ENCODE peak calls at places on chromosome 6, in ten cellular contexts. One of them, this sample, is unnamed.

GRCh38 chr6:37221585-37222124 is 35.9 kb upstream of the TBC1D22B start:
- DNase-seq in K562: no peak
- DNase-seq in HepG2: no peak
- DNase-seq in GM23338: no peak
- DNase-seq in breast epithelium: no peak
- DNase-seq in transverse colon: no peak
- DNase-seq in HCT116: no peak
- DNase-seq in spleen: no peak
- DNase-seq in H1: no peak
- DNase-seq in stomach: no peak
- DNase-seq in this sample: no peak

GRCh38 chr6:165799736-165800135 is 136.7 kb upstream of the PDE10A start:
- DNase-seq in transverse colon: no peak
- DNase-seq in breast epithelium: no peak
- DNase-seq in stomach: no peak
- DNase-seq in GM23338: no peak
- DNase-seq in HepG2: no peak
- DNase-seq in H1: no peak
- DNase-seq in HCT116: no peak
- DNase-seq in K562: no peak
- DNase-seq in spleen: no peak
- DNase-seq in this sample: no peak

GRCh38 chr6:158377866-158378265 is 65.6 kb downstream of the TULP4 start:
- DNase-seq in HCT116: no peak
- DNase-seq in HepG2: no peak
- DNase-seq in breast epithelium: peak
- DNase-seq in K562: no peak
- DNase-seq in spleen: no peak
- DNase-seq in GM23338: no peak
- DNase-seq in stomach: no peak
- DNase-seq in transverse colon: no peak
- DNase-seq in H1: no peak
- DNase-seq in this sample: no peak

GRCh38 chr6:114227944-114228343 is 114.9 kb downstream of the HS3ST5 start:
- DNase-seq in K562: no peak
- DNase-seq in H1: no peak
- DNase-seq in GM23338: no peak
- DNase-seq in HCT116: no peak
- DNase-seq in breast epithelium: no peak
- DNase-seq in transverse colon: no peak
- DNase-seq in stomach: no peak
- DNase-seq in spleen: no peak
- DNase-seq in HepG2: no peak
- DNase-seq in this sample: no peak

GRCh38 chr6:157222201-157222981 is 100.9 kb downstream of the TMEM242 start:
- DNase-seq in breast epithelium: no peak
- DNase-seq in GM23338: no peak
- DNase-seq in K562: no peak
- DNase-seq in stomach: no peak
- DNase-seq in transverse colon: no peak
- DNase-seq in HepG2: no peak
- DNase-seq in H1: no peak
- DNase-seq in spleen: peak
- DNase-seq in HCT116: no peak
- DNase-seq in this sample: no peak

GRCh38 chr6:170271771-170272314 is 19.0 kb downstream of the DLL1 start:
- DNase-seq in GM23338: no peak
- DNase-seq in spleen: peak
- DNase-seq in stomach: no peak
- DNase-seq in transverse colon: peak
- DNase-seq in HepG2: no peak
- DNase-seq in K562: no peak
- DNase-seq in breast epithelium: no peak
- DNase-seq in H1: no peak
- DNase-seq in HCT116: no peak
- DNase-seq in this sample: peak

GRCh38 chr6:159691133-159691962 is 1.7 kb downstream of the SOD2 start:
- DNase-seq in breast epithelium: no peak
- DNase-seq in H1: no peak
- DNase-seq in GM23338: peak
- DNase-seq in transverse colon: no peak
- DNase-seq in HCT116: peak
- DNase-seq in stomach: no peak
- DNase-seq in spleen: no peak
- DNase-seq in K562: peak
- DNase-seq in HepG2: peak
- DNase-seq in this sample: no peak

GRCh38 chr6:52207066-52207465 is 20.9 kb downstream of the IL17A start:
- DNase-seq in spleen: no peak
- DNase-seq in K562: no peak
- DNase-seq in breast epithelium: no peak
- DNase-seq in GM23338: peak
- DNase-seq in H1: no peak
- DNase-seq in HCT116: no peak
- DNase-seq in stomach: no peak
- DNase-seq in HepG2: no peak
- DNase-seq in transverse colon: no peak
- DNase-seq in this sample: no peak

GRCh38 chr6:10418862-10419748 is 4.2 kb upstream of the TFAP2A start:
- DNase-seq in transverse colon: no peak
- DNase-seq in breast epithelium: peak
- DNase-seq in GM23338: peak
- DNase-seq in K562: peak
- DNase-seq in HepG2: no peak
- DNase-seq in HCT116: no peak
- DNase-seq in H1: no peak
- DNase-seq in spleen: no peak
- DNase-seq in stomach: no peak
- DNase-seq in this sample: no peak

GRCh38 chr6:169252805-169253189 is 849 bp downstream of the THBS2 start:
- DNase-seq in K562: no peak
- DNase-seq in spleen: no peak
- DNase-seq in HCT116: no peak
- DNase-seq in HepG2: no peak
- DNase-seq in breast epithelium: no peak
- DNase-seq in H1: no peak
- DNase-seq in transverse colon: no peak
- DNase-seq in GM23338: peak
- DNase-seq in stomach: no peak
- DNase-seq in this sample: no peak

GRCh38 chr6:122530440-122531046 is 58.9 kb upstream of the SERINC1 start:
- DNase-seq in K562: peak
- DNase-seq in spleen: no peak
- DNase-seq in H1: peak
- DNase-seq in HCT116: peak
- DNase-seq in GM23338: peak
- DNase-seq in transverse colon: peak
- DNase-seq in HepG2: peak
- DNase-seq in stomach: peak
- DNase-seq in breast epithelium: peak
- DNase-seq in this sample: no peak

DNA sequence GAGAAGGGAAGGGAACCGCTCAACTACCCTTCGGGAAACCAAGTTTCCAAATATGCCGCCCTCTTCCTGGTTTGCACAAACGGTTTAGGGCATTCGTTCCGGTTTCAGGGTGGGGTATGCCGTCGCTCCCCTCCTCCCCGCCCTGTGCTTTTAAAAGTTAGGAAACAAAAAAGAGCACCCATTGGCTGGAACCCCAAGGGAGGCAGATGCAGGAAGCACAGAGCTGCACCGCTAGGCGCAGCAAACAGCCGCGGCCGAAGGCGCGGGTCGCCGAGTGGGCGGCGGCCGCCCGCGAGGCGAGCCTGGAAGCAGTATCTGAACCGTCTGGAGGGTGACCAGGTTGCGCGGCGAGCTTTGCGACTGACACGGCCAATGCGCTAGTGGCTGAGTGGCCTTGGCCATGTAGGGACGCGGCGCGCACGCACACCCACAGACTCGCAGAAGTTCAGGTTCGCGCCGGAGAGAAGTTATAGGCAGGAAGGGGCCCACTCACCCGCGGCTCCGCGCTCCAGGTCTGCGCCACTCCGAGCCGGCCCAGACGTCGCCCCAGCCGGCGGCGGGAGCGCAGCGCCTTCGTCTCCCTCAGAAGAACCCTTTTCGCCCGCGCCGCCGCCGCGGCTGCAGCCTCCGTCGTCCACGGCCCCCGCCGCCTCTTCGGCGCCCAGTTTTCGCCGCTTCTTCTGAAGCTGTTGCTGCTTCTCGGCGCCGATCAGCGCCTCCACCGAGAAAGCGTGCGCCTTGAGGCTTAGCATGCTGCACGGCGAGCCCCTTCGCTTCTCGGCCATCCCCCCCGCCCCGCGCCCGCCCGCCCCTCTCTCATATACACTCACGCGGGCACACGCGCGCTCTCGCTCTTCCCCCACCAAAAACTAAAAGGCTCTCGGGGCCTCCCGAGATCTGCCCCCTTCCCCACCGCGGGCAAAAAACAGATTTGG is 734 bp downstream of the TBX18 start:
- DNase-seq in stomach: no peak
- DNase-seq in breast epithelium: no peak
- DNase-seq in K562: peak
- DNase-seq in HepG2: no peak
- DNase-seq in HCT116: peak
- DNase-seq in H1: no peak
- DNase-seq in transverse colon: no peak
- DNase-seq in spleen: no peak
- DNase-seq in GM23338: peak
- DNase-seq in this sample: peak
- TF ChIP-seq POLR2AphosphoS5 in stomach: no peak
- TF ChIP-seq POLR2AphosphoS5 in breast epithelium: no peak
- TF ChIP-seq POLR2AphosphoS5 in K562: peak
- TF ChIP-seq POLR2AphosphoS5 in HepG2: no peak
- TF ChIP-seq POLR2AphosphoS5 in HCT116: peak
- TF ChIP-seq POLR2AphosphoS5 in H1: no peak
- TF ChIP-seq POLR2AphosphoS5 in transverse colon: no peak
- TF ChIP-seq POLR2AphosphoS5 in spleen: peak
- TF ChIP-seq POLR2AphosphoS5 in GM23338: no peak
- TF ChIP-seq POLR2AphosphoS5 in this sample: no peak

GRCh38 chr6:63943826-63944225 is 308.2 kb downstream of the PHF3 start:
- DNase-seq in GM23338: peak
- DNase-seq in K562: no peak
- DNase-seq in breast epithelium: no peak
- DNase-seq in stomach: no peak
- DNase-seq in HCT116: no peak
- DNase-seq in HepG2: no peak
- DNase-seq in transverse colon: no peak
- DNase-seq in H1: peak
- DNase-seq in spleen: no peak
- DNase-seq in this sample: no peak

GRCh38 chr6:63936399-63936798 is 300.8 kb downstream of the PHF3 start:
- DNase-seq in K562: no peak
- DNase-seq in H1: no peak
- DNase-seq in breast epithelium: no peak
- DNase-seq in HepG2: peak
- DNase-seq in spleen: no peak
- DNase-seq in transverse colon: no peak
- DNase-seq in stomach: no peak
- DNase-seq in GM23338: no peak
- DNase-seq in HCT116: no peak
- DNase-seq in this sample: no peak

DNA sequence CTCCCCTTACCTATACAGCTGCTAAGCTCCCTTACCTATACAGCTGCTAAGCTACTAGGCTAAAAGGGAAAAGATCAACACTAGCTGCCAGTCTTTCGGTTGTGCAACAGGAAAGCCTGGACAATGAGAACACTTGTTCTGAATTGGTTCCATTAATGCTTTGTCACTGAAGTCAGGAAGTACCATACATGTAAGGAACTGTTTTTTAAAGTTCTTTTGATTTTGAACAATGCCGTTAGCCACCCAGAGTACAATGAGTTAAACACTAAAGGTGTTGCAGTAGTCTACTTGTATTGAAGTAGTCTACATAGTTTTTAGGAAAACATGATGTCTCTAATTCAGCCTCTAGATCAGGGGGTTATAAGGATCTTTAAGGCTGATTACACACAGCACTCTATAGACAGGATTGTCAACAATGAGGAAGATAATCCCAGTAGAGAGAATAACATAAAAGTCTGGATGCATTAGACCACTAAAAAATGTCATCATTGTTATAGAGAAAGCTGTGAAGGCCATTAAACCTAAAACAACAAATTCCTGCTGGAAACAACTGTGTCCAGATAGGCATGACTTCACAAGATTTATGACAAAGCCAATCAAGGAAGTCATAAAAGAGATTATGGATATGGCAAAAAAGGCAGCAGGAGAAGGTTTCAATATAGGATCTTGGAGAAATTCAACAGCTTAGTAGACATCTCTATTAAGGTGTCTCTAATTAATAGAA is 306.3 kb downstream of the PHF3 start:
- DNase-seq in H1: no peak
- DNase-seq in HCT116: no peak
- DNase-seq in GM23338: no peak
- DNase-seq in spleen: no peak
- DNase-seq in transverse colon: no peak
- DNase-seq in breast epithelium: no peak
- DNase-seq in HepG2: peak
- DNase-seq in K562: no peak
- DNase-seq in stomach: no peak
- DNase-seq in this sample: peak
- H3K4me3 ChIP-seq in H1: no peak
- H3K4me3 ChIP-seq in HCT116: no peak
- H3K4me3 ChIP-seq in GM23338: no peak
- H3K4me3 ChIP-seq in spleen: no peak
- H3K4me3 ChIP-seq in transverse colon: no peak
- H3K4me3 ChIP-seq in breast epithelium: no peak
- H3K4me3 ChIP-seq in HepG2: no peak
- H3K4me3 ChIP-seq in K562: no peak
- H3K4me3 ChIP-seq in stomach: no peak
- H3K4me3 ChIP-seq in this sample: no peak

DNA sequence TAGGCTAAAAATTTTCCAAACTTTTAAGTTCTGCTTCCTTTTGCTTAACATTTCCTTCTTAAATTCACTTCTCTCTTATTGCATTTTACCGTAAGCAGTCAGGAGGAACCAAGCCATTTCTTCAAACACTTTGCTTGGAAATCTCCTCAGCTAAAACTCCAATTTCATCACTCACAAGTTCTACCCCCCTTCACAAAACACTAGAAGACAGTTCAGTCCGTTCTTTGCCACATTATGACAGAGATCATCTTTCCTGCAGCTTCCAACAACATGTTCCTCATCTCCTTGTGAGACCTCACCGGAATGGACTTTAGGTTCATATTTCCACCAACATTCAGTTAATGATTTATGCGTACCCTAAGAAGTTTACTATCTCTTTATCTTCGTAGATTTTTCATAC is 79.2 kb upstream of the LY86 start:
- DNase-seq in spleen: no peak
- DNase-seq in stomach: no peak
- DNase-seq in transverse colon: no peak
- DNase-seq in HCT116: no peak
- DNase-seq in K562: no peak
- DNase-seq in HepG2: no peak
- DNase-seq in breast epithelium: no peak
- DNase-seq in GM23338: no peak
- DNase-seq in H1: no peak
- DNase-seq in this sample: no peak
- TF ChIP-seq POLR2AphosphoS5 in spleen: no peak
- TF ChIP-seq POLR2AphosphoS5 in stomach: no peak
- TF ChIP-seq POLR2AphosphoS5 in transverse colon: no peak
- TF ChIP-seq POLR2AphosphoS5 in HCT116: no peak
- TF ChIP-seq POLR2AphosphoS5 in K562: no peak
- TF ChIP-seq POLR2AphosphoS5 in HepG2: no peak
- TF ChIP-seq POLR2AphosphoS5 in breast epithelium: no peak
- TF ChIP-seq POLR2AphosphoS5 in GM23338: no peak
- TF ChIP-seq POLR2AphosphoS5 in H1: no peak
- TF ChIP-seq POLR2AphosphoS5 in this sample: no peak

GRCh38 chr6:48825501-48826317 is 637.3 kb downstream of the MMUT start:
- DNase-seq in spleen: no peak
- DNase-seq in H1: no peak
- DNase-seq in HepG2: no peak
- DNase-seq in stomach: no peak
- DNase-seq in transverse colon: no peak
- DNase-seq in breast epithelium: no peak
- DNase-seq in HCT116: no peak
- DNase-seq in GM23338: no peak
- DNase-seq in K562: no peak
- DNase-seq in this sample: no peak
- H3K4me3 ChIP-seq in spleen: no peak
- H3K4me3 ChIP-seq in H1: no peak
- H3K4me3 ChIP-seq in HepG2: no peak
- H3K4me3 ChIP-seq in stomach: no peak
- H3K4me3 ChIP-seq in transverse colon: no peak
- H3K4me3 ChIP-seq in breast epithelium: no peak
- H3K4me3 ChIP-seq in HCT116: peak
- H3K4me3 ChIP-seq in GM23338: no peak
- H3K4me3 ChIP-seq in K562: no peak
- H3K4me3 ChIP-seq in this sample: no peak

This sample was measured in upper lobe of left lung.